ENCODE peak calls at places on chromosomes 4 and X, in six cellular contexts. B, H, W, A, P and J are unnamed samples.
A peak's percentile ranks its signal among the peaks of the same experiment; 100 is the strongest.

GRCh38 chrX:39950035-39950688 is 147.6 kb downstream of the BCOR start:
- DNase-seq in W (no peak), B (no peak), H (no peak), P (no peak), A (no peak), J (no peak)

GRCh38 chr4:5037553-5038551 is 13.4 kb upstream of the STK32B start:
- DNase-seq in B (no peak), P (peak; percentile 42), W (no peak), H (no peak), A (no peak), J (no peak)

GRCh38 chr4:46586566-46586965 is 196.6 kb upstream of the GABRA2 start:
- DNase-seq in B (no peak), W (no peak), A (no peak), H (no peak), P (no peak), J (no peak)

GRCh38 chr4:2361366-2362285 is 56.8 kb downstream of the ZFYVE28 start:
- DNase-seq in B (no peak), P (no peak), W (no peak), A (no peak), H (no peak), J (no peak)

GRCh38 chr4:128385683-128386304 is 98.2 kb upstream of the PGRMC2 start:
- DNase-seq in A (no peak), B (no peak), P (no peak), W (no peak), H (no peak), J (peak; percentile 17)

GRCh38 chr4:76639292-76639691 is 204.3 kb downstream of the SHROOM3 start:
- DNase-seq in A (no peak), W (no peak), H (no peak), B (no peak), P (no peak), J (no peak)

GRCh38 chrX:38519651-38520050 is 41.7 kb upstream of the TSPAN7 start:
- DNase-seq in B (no peak), W (no peak), H (no peak), P (no peak), A (no peak), J (no peak)

GRCh38 chrX:11967986-11968385 is 170.3 kb upstream of the FRMPD4 start:
- DNase-seq in A (no peak), P (no peak), B (no peak), W (no peak), H (no peak), J (no peak)

GRCh38 chr4:42048394-42048793 is 58.1 kb downstream of the SLC30A9 start:
- DNase-seq in H (no peak), W (no peak), B (no peak), P (no peak), A (no peak), J (no peak)

GRCh38 chr4:102438873-102439614 is 62.1 kb upstream of the NFKB1 start:
- DNase-seq in A (no peak), B (no peak), H (no peak), W (no peak), P (peak; percentile 72), J (no peak)

GRCh38 chrX:130224810-130225209 is 43.9 kb downstream of the ZNF280C start:
- DNase-seq in P (peak; percentile 9), W (no peak), B (no peak), H (no peak), A (no peak), J (no peak)

GRCh38 chr4:74267998-74268606 is 40.2 kb upstream of the EPGN start:
- DNase-seq in W (no peak), H (no peak), B (peak; percentile 42), A (no peak), P (peak; percentile 12), J (no peak)

GRCh38 chr4:112296949-112297483 is at the start of gene ALPK1:
- DNase-seq in W (no peak), H (peak; percentile 49), B (peak; percentile 62), P (peak; percentile 83), A (no peak), J (no peak)

GRCh38 chr4:1598641-1599481 is 85.3 kb downstream of the FAM53A start:
- DNase-seq in P (no peak), W (no peak), B (no peak), H (no peak), A (no peak), J (no peak)

GRCh38 chrX:48957477-48957826 is at the start of gene OTUD5:
- DNase-seq in W (peak; percentile 65), B (no peak), A (peak; percentile 78), H (peak; percentile 88), P (peak; percentile 66), J (peak; percentile 82)

GRCh38 chrX:40012800-40013682 is 84.7 kb downstream of the BCOR start:
- DNase-seq in P (peak; percentile 91), W (no peak), B (peak; percentile 80), A (peak; percentile 72), H (peak; percentile 66), J (peak; percentile 70)

GRCh38 chr4:158630893-158631292 is 40.8 kb downstream of the C4orf46 start:
- DNase-seq in B (no peak), A (no peak), P (peak; percentile 4), W (no peak), H (no peak), J (no peak)

GRCh38 chrX:56803849-56804681 is 75.0 kb downstream of the NBDY start:
- DNase-seq in P (peak; percentile 1), H (peak; percentile 4), A (no peak), B (no peak), W (no peak), J (peak; percentile 2)

GRCh38 chr4:45358573-45359506 is 632.5 kb upstream of the GNPDA2 start:
- DNase-seq in P (no peak), H (no peak), A (no peak), B (no peak), W (no peak), J (no peak)

GRCh38 chr4:52407545-52407944 is 251.6 kb downstream of the USP46 start:
- DNase-seq in B (no peak), H (no peak), P (no peak), W (no peak), A (no peak), J (no peak)

GRCh38 chr4:112751447-112751846 is 114.5 kb downstream of the LARP7 start:
- DNase-seq in H (no peak), B (no peak), W (no peak), A (no peak), P (no peak), J (no peak)

GRCh38 chr4:13905543-13905942 is 278.0 kb upstream of the BOD1L1 start:
- DNase-seq in A (no peak), W (no peak), P (no peak), B (no peak), H (no peak), J (no peak)

GRCh38 chr4:3712936-3713335 is 53.2 kb upstream of the ADRA2C start:
- DNase-seq in W (no peak), A (no peak), H (no peak), P (no peak), B (no peak), J (no peak)

GRCh38 chr4:165439344-165439743 is 60.5 kb downstream of the CPE start:
- DNase-seq in H (no peak), A (no peak), W (no peak), P (no peak), B (no peak), J (no peak)

GRCh38 chrX:102845020-102845419 is 92.1 kb upstream of the RAB40AL start:
- DNase-seq in H (no peak), A (no peak), W (no peak), P (no peak), B (no peak), J (no peak)

GRCh38 chrX:102835504-102836146 is 101.4 kb upstream of the RAB40AL start:
- DNase-seq in H (no peak), P (peak; percentile 19), A (no peak), W (no peak), B (peak; percentile 17), J (no peak)

GRCh38 chrX:102837843-102838242 is 99.2 kb upstream of the RAB40AL start:
- DNase-seq in A (no peak), P (no peak), B (no peak), H (no peak), W (no peak), J (no peak)

GRCh38 chrX:102841706-102842003 is 95.4 kb upstream of the RAB40AL start:
- DNase-seq in P (no peak), H (no peak), B (no peak), W (no peak), A (no peak), J (no peak)

GRCh38 chrX:102840871-102841705 is 96.0 kb upstream of the RAB40AL start:
- DNase-seq in H (no peak), W (no peak), A (no peak), P (peak; percentile 11), B (no peak), J (no peak)
- TF ChIP-seq CTCF in H (no peak), W (no peak), A (peak; percentile 35), P (no peak), B (peak; percentile 38), J (no peak)

DNA sequence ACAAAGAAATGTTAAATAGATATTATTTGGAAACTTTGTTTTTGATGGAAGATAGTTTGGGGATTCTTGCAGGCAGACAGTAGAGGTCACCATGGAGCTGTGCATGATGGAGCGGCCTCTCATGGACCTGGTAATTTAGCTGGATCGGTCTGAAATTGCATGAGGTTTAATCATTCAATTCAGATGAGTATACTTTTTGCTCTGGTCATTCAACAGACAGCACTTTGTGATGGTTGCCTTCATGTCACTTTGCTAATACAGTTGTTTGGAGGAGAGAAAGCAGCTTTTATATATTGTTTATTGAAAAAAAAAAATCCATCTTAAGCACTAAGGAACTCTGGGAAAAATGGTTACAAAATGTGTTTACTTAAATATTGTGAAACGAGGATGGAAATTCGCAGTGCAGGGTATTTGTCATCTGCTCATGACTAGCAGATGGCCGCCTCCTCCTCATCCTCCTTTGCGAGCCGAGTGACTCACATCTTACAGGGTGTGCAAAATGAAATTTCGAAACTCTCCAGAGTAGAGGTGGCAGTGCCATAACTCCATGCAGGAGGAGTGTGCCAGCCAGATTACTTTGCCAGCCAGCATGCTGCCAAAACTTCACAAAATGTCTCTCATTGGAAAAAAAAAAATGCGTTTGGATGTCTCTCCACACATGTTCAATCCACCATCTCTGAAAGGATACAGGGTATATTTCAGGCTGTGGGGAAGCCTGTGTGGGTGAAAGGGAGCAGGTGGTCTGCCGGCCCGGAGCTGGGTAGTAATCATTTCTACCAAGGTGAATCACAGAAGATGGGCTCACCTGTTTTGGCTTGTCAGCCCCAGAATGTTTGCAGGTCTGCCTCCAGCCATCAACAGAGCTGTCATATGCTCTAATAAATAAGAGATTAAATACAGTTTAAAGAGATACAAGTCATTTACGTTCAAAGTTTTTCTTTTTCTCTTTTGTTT is 314.9 kb upstream of the DIPK2B start:
- DNase-seq in B (peak; percentile 24), H (peak; percentile 33), A (no peak), P (peak; percentile 71), W (no peak), J (peak; percentile 13)
- TF ChIP-seq CTCF in B (peak; percentile 53), H (peak; percentile 64), A (peak; percentile 60), P (peak; percentile 62), W (peak; percentile 52), J (no peak)

GRCh38 chr4:85658766-85659439 is 184.0 kb downstream of the ARHGAP24 start:
- DNase-seq in H (no peak), W (no peak), B (no peak), P (no peak), A (no peak), J (no peak)
- TF ChIP-seq CTCF in H (peak; percentile 16), W (no peak), B (no peak), P (peak; percentile 12), A (peak; percentile 30), J (peak; percentile 27)

DNA sequence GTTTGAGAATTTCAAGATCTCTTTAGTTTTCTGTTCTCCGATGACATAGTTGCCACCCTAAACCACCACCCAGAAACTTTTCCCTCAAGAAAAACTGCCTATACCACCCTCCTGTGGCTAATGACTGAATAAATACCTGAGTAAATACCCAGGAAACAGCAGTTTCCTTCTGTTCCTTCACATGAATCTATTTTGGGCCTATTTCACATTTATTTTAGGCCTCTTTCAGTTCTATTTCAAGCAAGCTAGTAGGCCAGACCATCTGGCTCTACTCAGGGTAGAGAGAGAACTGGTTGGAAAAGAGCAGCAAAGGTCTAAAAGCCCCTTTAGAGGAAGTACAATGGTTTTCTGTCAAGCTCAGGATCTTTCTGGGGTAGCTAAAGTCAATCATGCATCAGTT is 23.4 kb downstream of the ARHGEF9 start:
- DNase-seq in B (peak; percentile 86), A (peak; percentile 52), P (no peak), H (no peak), W (no peak), J (no peak)
- TF ChIP-seq CTCF in B (peak; percentile 54), A (no peak), P (peak; percentile 17), H (peak; percentile 25), W (no peak), J (peak; percentile 12)